ENCODE peak calls at places on chromosomes 16 and 17, in nine cellular contexts. T is AG10803, W is fibroblast of lung, U is lung, D is SK-N-SH, V is transverse colon, L is endothelial cell of umbilical vein, M is stomach, N is GM23338. I is an unnamed sample.

GRCh38 chr16:82368041-82368440 is 198.0 kb upstream of the MPHOSPH6 start:
- DNase-seq in T (peak; percentile 35), W (peak; percentile 9), U (no peak), D (peak; percentile 61), V (no peak), L (peak; percentile 36), M (peak; percentile 66), N (peak; percentile 66), I (peak; percentile 36)

GRCh38 chr17:48129981-48130380 is 22.4 kb downstream of the SNX11 start:
- DNase-seq in T (no peak), W (no peak), U (no peak), D (peak; percentile 47), V (no peak), L (no peak), M (no peak), N (no peak), I (no peak)

GRCh38 chr17:70584255-70584654 is 414.9 kb downstream of the KCNJ2 start:
- DNase-seq in T (no peak), W (no peak), U (no peak), D (no peak), V (no peak), L (no peak), M (no peak), N (no peak), I (no peak)

GRCh38 chr16:48559462-48560211 is 50.3 kb downstream of the N4BP1 start:
- DNase-seq in T (no peak), W (no peak), U (no peak), D (no peak), V (no peak), L (no peak), M (no peak), N (peak; percentile 42), I (no peak)

GRCh38 chr16:12508054-12508453 is 295.6 kb downstream of the CPPED1 start:
- DNase-seq in T (no peak), W (no peak), U (no peak), D (no peak), V (no peak), L (no peak), M (no peak), N (no peak), I (no peak)

GRCh38 chr16:81645303-81645702 is 133.8 kb upstream of the PLCG2 start:
- DNase-seq in T (peak; percentile 84), W (peak; percentile 67), U (peak; percentile 63), D (peak; percentile 79), V (peak; percentile 54), L (peak; percentile 33), M (no peak), N (no peak), I (no peak)

GRCh38 chr17:43033947-43034622 is 9.1 kb downstream of the RND2 start:
- DNase-seq in T (no peak), W (no peak), U (no peak), D (peak; percentile 50), V (no peak), L (no peak), M (no peak), N (peak; percentile 73), I (no peak)

GRCh38 chr16:85361441-85362118 is 249.3 kb upstream of the CIBAR2 start:
- DNase-seq in T (no peak), W (no peak), U (peak; percentile 86), D (peak; percentile 77), V (peak; percentile 70), L (no peak), M (peak; percentile 95), N (no peak), I (no peak)

GRCh38 chr16:30900588-30900987 is 4.2 kb downstream of the CTF1 start:
- DNase-seq in T (no peak), W (no peak), U (no peak), D (no peak), V (no peak), L (no peak), M (no peak), N (no peak), I (no peak)

GRCh38 chr16:30903002-30903401 is 6.6 kb downstream of the CTF1 start:
- DNase-seq in T (no peak), W (no peak), U (no peak), D (no peak), V (no peak), L (no peak), M (no peak), N (no peak), I (no peak)

GRCh38 chr16:30902070-30902972 is 5.9 kb downstream of the CTF1 start:
- DNase-seq in T (peak; percentile 60), W (peak; percentile 60), U (peak; percentile 57), D (peak; percentile 94), V (peak; percentile 74), L (peak; percentile 67), M (peak; percentile 77), N (peak; percentile 71), I (peak; percentile 58)

GRCh38 chr16:30899794-30900193 is 3.4 kb downstream of the CTF1 start:
- DNase-seq in T (no peak), W (no peak), U (no peak), D (no peak), V (no peak), L (no peak), M (no peak), N (no peak), I (no peak)

GRCh38 chr16:30901201-30902069 is 5.0 kb downstream of the CTF1 start:
- DNase-seq in T (no peak), W (no peak), U (no peak), D (no peak), V (no peak), L (no peak), M (no peak), N (no peak), I (no peak)
- TF ChIP-seq CTCF in T (no peak), W (no peak), U (no peak), D (peak; percentile 5), V (no peak), L (no peak), M (no peak), N (no peak), I (no peak)

DNA sequence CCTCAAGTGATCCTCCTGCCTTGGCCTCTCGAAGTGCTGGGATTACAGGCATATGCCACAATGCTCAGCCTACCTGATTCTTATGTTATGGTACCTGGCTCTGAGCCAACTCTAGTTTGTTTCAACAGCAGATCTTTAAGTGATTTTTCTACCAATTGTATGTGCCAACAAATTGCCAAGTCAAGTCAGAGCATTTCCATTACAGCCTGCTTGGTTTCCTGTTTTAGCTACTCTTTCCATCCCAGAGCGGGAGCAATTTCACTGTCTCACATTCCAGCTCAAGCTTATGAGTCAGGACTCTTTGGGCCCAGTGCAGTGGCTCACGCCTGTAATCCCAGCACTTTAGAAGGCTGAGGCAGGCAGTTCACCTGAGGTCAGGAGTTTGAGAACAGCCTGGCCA is 30.8 kb upstream of the RBBP6 start:
- DNase-seq in T (peak; percentile 79), W (peak; percentile 68), U (no peak), D (no peak), V (no peak), L (peak; percentile 87), M (no peak), N (no peak), I (no peak)
- H3K4me3 ChIP-seq in T (no peak overlapping the region), W (no peak overlapping the region), U (no peak overlapping the region), D (no peak overlapping the region), V (no peak overlapping the region), L (no peak overlapping the region), M (no peak overlapping the region), N (no peak overlapping the region), I (no peak overlapping the region)

GRCh38 chr17:73250851-73251640 is 10.6 kb downstream of the CPSF4L start:
- DNase-seq in T (no peak), W (no peak), U (no peak), D (no peak), V (no peak), L (no peak), M (no peak), N (no peak), I (no peak)

GRCh38 chr17:73251871-73252270 is 9.8 kb downstream of the CPSF4L start:
- DNase-seq in T (no peak), W (no peak), U (no peak), D (no peak), V (no peak), L (no peak), M (no peak), N (no peak), I (no peak)

GRCh38 chr17:73248532-73248931 is 13.1 kb downstream of the CPSF4L start:
- DNase-seq in T (no peak), W (no peak), U (no peak), D (no peak), V (no peak), L (no peak), M (no peak), N (no peak), I (no peak)

GRCh38 chr17:73249700-73250099 is 12.0 kb downstream of the CPSF4L start:
- DNase-seq in T (no peak), W (no peak), U (no peak), D (no peak), V (no peak), L (no peak), M (no peak), N (no peak), I (no peak)

DNA sequence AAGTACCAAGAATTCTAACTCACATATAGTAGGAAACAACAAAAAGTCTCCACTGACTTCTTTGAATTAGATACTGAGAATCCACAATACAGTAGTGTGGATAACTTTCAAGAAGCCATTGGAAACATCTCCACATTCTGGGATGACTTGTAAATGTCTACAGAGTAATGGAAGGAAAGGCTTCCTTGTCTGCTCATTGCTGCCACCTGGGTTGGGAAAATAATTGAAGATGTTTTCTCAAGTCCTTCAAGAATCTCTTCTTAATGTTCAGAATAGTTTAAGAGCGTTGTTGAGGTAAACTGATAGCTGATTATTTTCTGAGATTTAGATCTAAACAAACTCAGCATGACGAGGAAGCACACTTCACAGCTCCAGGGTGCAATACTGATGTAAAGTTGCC is 14.0 kb downstream of the CPSF4L start:
- DNase-seq in T (peak; percentile 19), W (peak; percentile 30), U (no peak), D (no peak), V (no peak), L (peak; percentile 29), M (no peak), N (no peak), I (no peak)
- TF ChIP-seq CTCF in T (peak; percentile 38), W (peak; percentile 25), U (no peak), D (peak; percentile 41), V (no peak), L (no peak), M (no peak), N (peak; percentile 22), I (no peak)

GRCh38 chr16:11326737-11327276 is 18.5 kb upstream of the RMI2 start:
- DNase-seq in T (no peak), W (no peak), U (no peak), D (no peak), V (no peak), L (no peak), M (no peak), N (no peak), I (peak; percentile 25)

GRCh38 chr16:11329080-11329491 is 16.2 kb upstream of the RMI2 start:
- DNase-seq in T (peak; percentile 30), W (peak; percentile 40), U (no peak), D (no peak), V (no peak), L (no peak), M (no peak), N (peak; percentile 90), I (peak; percentile 80)

GRCh38 chr16:11328172-11329079 is 16.8 kb upstream of the RMI2 start:
- DNase-seq in T (peak; percentile 94), W (peak; percentile 98), U (peak; percentile 77), D (no peak), V (peak; percentile 75), L (peak; percentile 79), M (peak; percentile 62), N (peak; percentile 99), I (peak; percentile 98)

GRCh38 chr16:11326084-11326736 is 19.0 kb upstream of the RMI2 start:
- DNase-seq in T (peak; percentile 26), W (no peak), U (no peak), D (no peak), V (no peak), L (no peak), M (no peak), N (no peak), I (no peak)

GRCh38 chr16:11327277-11328171 is 17.7 kb upstream of the RMI2 start:
- DNase-seq in T (peak; percentile 39), W (no peak), U (no peak), D (no peak), V (peak; percentile 53), L (no peak), M (no peak), N (peak; percentile 69), I (peak; percentile 90)
- H3K4me3 ChIP-seq in T (no peak overlapping the region), W (no peak overlapping the region), U (no peak overlapping the region), D (no peak overlapping the region), V (no peak overlapping the region), L (no peak overlapping the region), M (no peak overlapping the region), N (peak overlapping the region; percentile 24), I (peak overlapping the region; percentile 60)

I was measured in GM12865.